ENCODE peak calls at places on chromosomes 3 and 15, in six cellular contexts. Y is neural progenitor cell, X is MM.1S, R is keratinocyte, H is IMR-90, E is colonic mucosa. Z is an unnamed sample. For H3K4me1, the result is how much of the 10 kb centered on the place peaks cover.

GRCh38 chr3:159879598-159879997 is 109.0 kb upstream of the IL12A start:
- DNase-seq in Y (no peak), X (no peak), R (no peak), H (no peak), E (no peak), Z (no peak)

GRCh38 chr3:122322095-122323075 is 2.7 kb upstream of the CSTA start:
- DNase-seq in Y (no peak), X (no peak), R (no peak), H (no peak), E (no peak), Z (no peak)

GRCh38 chr3:52246264-52246620 is 683 bp downstream of the PPM1M start:
- DNase-seq in Y (no peak), X (no peak), R (no peak), H (no peak), E (no peak), Z (no peak)

GRCh38 chr3:115085197-115085865 is 61.8 kb downstream of the ZBTB20 start:
- DNase-seq in Y (peak), X (no peak), R (no peak), H (no peak), E (no peak), Z (no peak)

GRCh38 chr15:86553116-86553515 is 473.4 kb downstream of the AGBL1 start:
- DNase-seq in Y (no peak), X (no peak), R (no peak), H (no peak), E (no peak), Z (no peak)

GRCh38 chr15:82074610-82075009 is 28.8 kb upstream of the MEX3B start:
- DNase-seq in Y (no peak), X (no peak), R (no peak), H (no peak), E (no peak), Z (no peak)

GRCh38 chr15:84973492-84974460 is 7.9 kb upstream of the PDE8A start:
- DNase-seq in Y (no peak), X (no peak), R (no peak), H (peak), E (no peak), Z (no peak)

GRCh38 chr3:172624999-172625398 is 85.9 kb downstream of the NCEH1 start:
- DNase-seq in Y (no peak), X (no peak), R (no peak), H (no peak), E (no peak), Z (no peak)

GRCh38 chr3:44242716-44243115 is 1.0 kb downstream of the TOPAZ1 start:
- DNase-seq in Y (no peak), X (no peak), R (no peak), H (no peak), E (no peak), Z (no peak)

GRCh38 chr15:99703603-99704443 is 29.4 kb downstream of the LYSMD4 start:
- DNase-seq in Y (peak), X (peak), R (peak), H (peak), E (no peak), Z (no peak)

GRCh38 chr3:112671930-112672715 is 31.2 kb upstream of the CCDC80 start:
- DNase-seq in Y (no peak), X (no peak), R (no peak), H (peak), E (no peak), Z (no peak)

GRCh38 chr15:57599299-57599810 is 7.7 kb downstream of the MYZAP start:
- DNase-seq in Y (no peak), X (no peak), R (no peak), H (no peak), E (no peak), Z (no peak)

GRCh38 chr3:126656376-126657134 is 1.6 kb upstream of the TXNRD3 start:
- DNase-seq in Y (no peak), X (no peak), R (no peak), H (no peak), E (no peak), Z (no peak)

GRCh38 chr3:52493232-52494017 is 1.7 kb upstream of the STAB1 start:
- DNase-seq in Y (no peak), X (no peak), R (no peak), H (no peak), E (no peak), Z (no peak)

GRCh38 chr3:184171562-184171961 is 3.1 kb upstream of the AP2M1 start:
- DNase-seq in Y (no peak), X (no peak), R (no peak), H (peak), E (no peak), Z (peak)

GRCh38 chr3:87173776-87174175 is 53.3 kb upstream of the CHMP2B start:
- DNase-seq in Y (no peak), X (no peak), R (no peak), H (no peak), E (no peak), Z (no peak)

GRCh38 chr15:66955871-66956585 is 109.4 kb upstream of the SMAD3 start:
- DNase-seq in Y (no peak), X (no peak), R (peak), H (peak), E (no peak), Z (no peak)

GRCh38 chr3:12898980-12899755 is 57.8 kb upstream of the RPL32 start:
- DNase-seq in Y (no peak), X (no peak), R (no peak), H (no peak), E (no peak), Z (no peak)

GRCh38 chr3:52339612-52340011 is 23.5 kb downstream of the DNAH1 start:
- DNase-seq in Y (peak), X (peak), R (peak), H (peak), E (peak), Z (peak)

GRCh38 chr15:28132524-28133275 is 33.6 kb upstream of the OCA2 start:
- DNase-seq in Y (no peak), X (no peak), R (no peak), H (peak), E (no peak), Z (no peak)

GRCh38 chr3:105957722-105958121 is 88.9 kb upstream of the CBLB start:
- DNase-seq in Y (no peak), X (no peak), R (peak), H (peak), E (no peak), Z (no peak)

GRCh38 chr15:60761505-60761845 is 282.5 kb upstream of the ICE2 start:
- DNase-seq in Y (no peak), X (no peak), R (no peak), H (no peak), E (no peak), Z (no peak)

GRCh38 chr15:88484781-88485246 is 17.3 kb downstream of the MRPS11 start:
- DNase-seq in Y (peak), X (no peak), R (no peak), H (peak), E (no peak), Z (peak)

GRCh38 chr15:78567541-78567940 is 2.2 kb downstream of the CHRNA5 start:
- DNase-seq in Y (no peak), X (no peak), R (no peak), H (no peak), E (no peak), Z (no peak)

GRCh38 chr15:73921257-73921890 is 4.9 kb upstream of the LOXL1 start:
- DNase-seq in Y (no peak), X (no peak), R (no peak), H (no peak), E (no peak), Z (no peak)

GRCh38 chr15:69834756-69835155 is 263.0 kb downstream of the TLE3 start:
- DNase-seq in Y (peak), X (no peak), R (no peak), H (no peak), E (no peak), Z (no peak)

GRCh38 chr15:30062881-30063280 is 19.9 kb upstream of the GOLGA8J start:
- DNase-seq in Y (no peak), X (no peak), R (no peak), H (no peak), E (no peak), Z (no peak)

GRCh38 chr3:135621184-135621931 is 344.2 kb upstream of the PPP2R3A start:
- DNase-seq in Y (no peak), X (no peak), R (no peak), H (no peak), E (no peak), Z (peak)

GRCh38 chr3:126745760-126746394 is 41.8 kb downstream of the CHCHD6 start:
- DNase-seq in Y (no peak), X (no peak), R (no peak), H (no peak), E (peak), Z (no peak)

GRCh38 chr3:104460477-104461406 is 906.0 kb upstream of the ALCAM start:
- DNase-seq in Y (peak), X (peak), R (no peak), H (peak), E (no peak), Z (peak)

GRCh38 chr3:64625381-64625780 is 62.4 kb downstream of the ADAMTS9 start:
- DNase-seq in Y (no peak), X (no peak), R (no peak), H (no peak), E (no peak), Z (no peak)

GRCh38 chr3:182384182-182384581 is 409.1 kb upstream of the ATP11B start:
- DNase-seq in Y (no peak), X (no peak), R (no peak), H (no peak), E (no peak), Z (no peak)

GRCh38 chr15:100803158-100803440 is 76.5 kb upstream of the ALDH1A3 start:
- DNase-seq in Y (peak), X (no peak), R (no peak), H (no peak), E (no peak), Z (no peak)

GRCh38 chr3:9330166-9330703 is 32.6 kb upstream of the THUMPD3 start:
- DNase-seq in Y (no peak), X (no peak), R (no peak), H (no peak), E (no peak), Z (no peak)

GRCh38 chr15:80461370-80462060 is 57.3 kb downstream of the ARNT2 start:
- DNase-seq in Y (no peak), X (no peak), R (no peak), H (no peak), E (no peak), Z (no peak)

GRCh38 chr3:58874795-58875194 is 175.0 kb downstream of the CFAP20DC start:
- DNase-seq in Y (no peak), X (no peak), R (peak), H (peak), E (no peak), Z (no peak)

GRCh38 chr3:45907769-45908705 is 21.7 kb downstream of the CCR9 start:
- DNase-seq in Y (no peak), X (no peak), R (no peak), H (peak), E (no peak), Z (peak)

GRCh38 chr3:45905755-45906154 is 19.4 kb downstream of the CCR9 start:
- DNase-seq in Y (no peak), X (no peak), R (no peak), H (no peak), E (no peak), Z (no peak)

GRCh38 chr3:45904931-45905330 is 18.6 kb downstream of the CCR9 start:
- DNase-seq in Y (no peak), X (no peak), R (no peak), H (no peak), E (no peak), Z (no peak)

GRCh38 chr3:45908761-45909160 is 22.4 kb downstream of the CCR9 start:
- DNase-seq in Y (no peak), X (no peak), R (no peak), H (no peak), E (no peak), Z (peak)

GRCh38 chr3:45906681-45907220 is 20.4 kb downstream of the CCR9 start:
- DNase-seq in Y (peak), X (peak), R (no peak), H (peak), E (no peak), Z (peak)
- TF ChIP-seq CTCF in Y (peak), X (peak), R (peak), H (peak), E (no peak), Z (peak)

DNA sequence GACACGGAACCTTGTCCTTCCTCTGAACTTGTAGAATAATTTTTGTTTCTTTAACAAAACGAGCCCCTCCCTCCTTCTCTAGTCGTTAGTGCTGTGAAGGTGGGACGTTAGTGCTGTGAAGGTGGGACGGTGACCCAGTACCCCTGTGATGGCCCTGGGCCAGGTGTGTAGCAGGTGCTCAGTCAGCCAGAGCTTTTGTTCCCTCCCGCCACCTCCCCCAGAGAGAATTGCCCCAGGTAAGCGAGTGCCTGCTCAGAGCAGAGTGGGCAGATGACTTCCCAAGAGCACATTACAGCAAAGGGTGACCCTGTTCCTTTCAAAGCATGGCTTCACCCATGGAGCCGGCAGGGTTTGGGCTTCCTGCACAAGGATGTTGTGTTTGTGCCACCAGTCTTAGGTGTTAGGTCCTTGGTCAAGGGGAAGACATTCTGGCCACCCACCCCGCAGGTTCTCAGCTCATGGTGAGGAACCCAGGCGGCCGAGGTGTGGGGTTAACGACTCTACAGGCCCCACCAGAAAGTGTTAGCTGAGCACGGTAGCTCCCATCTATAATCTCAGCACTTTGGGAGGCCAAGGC is 30.7 kb downstream of the SLC6A6 start:
- DNase-seq in Y (no peak), X (no peak), R (no peak), H (no peak), E (no peak), Z (no peak)
- H3K4me1 ChIP-seq in Y (under half), X (half or more), R (under half), H (under half), E (under half), Z (under half)

GRCh38 chr15:68113273-68113672 is 59.2 kb downstream of the PIAS1 start:
- DNase-seq in Y (no peak), X (no peak), R (no peak), H (peak), E (no peak), Z (no peak)
- H3K9ac ChIP-seq in Y (no peak), X (no peak), R (no peak), H (no peak), E (no peak), Z (no peak)

DNA sequence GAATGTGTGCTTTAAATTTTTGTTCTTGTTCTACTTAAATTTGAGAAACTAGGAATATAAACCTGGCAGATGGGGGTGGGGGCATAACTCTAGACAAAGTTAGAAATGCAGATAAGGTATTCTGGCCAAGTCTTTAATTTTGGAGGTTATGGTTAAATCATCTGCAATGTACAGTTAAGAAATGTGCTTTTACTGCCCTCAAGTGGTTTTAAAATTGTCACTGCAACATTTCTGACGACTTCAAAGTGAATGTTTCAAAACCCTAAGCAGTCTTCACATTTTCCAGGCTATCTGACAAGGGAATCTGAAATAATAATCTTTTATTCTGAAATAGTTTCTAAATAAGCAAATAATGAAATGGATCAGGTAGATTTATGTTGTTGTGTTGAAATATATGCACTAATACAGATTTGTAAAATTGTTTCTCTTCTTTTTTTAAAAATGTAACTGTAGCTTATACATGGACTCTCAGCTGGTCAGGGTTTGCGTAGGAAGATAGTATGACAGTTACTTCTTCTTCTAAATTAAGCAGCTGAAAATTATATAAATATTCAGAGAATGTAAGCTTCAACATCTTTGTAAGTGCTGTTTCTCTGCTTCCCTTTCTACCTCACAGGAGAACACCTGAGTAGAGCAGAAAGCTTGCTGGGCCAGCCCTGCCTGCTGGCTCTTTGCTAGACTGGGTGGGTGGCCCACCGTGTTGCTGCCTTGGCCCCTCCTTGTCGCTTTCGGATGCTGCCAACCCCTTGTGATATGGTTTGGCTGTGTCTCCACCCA is 45.0 kb downstream of the SUCNR1 start:
- DNase-seq in Y (peak), X (peak), R (no peak), H (peak), E (no peak), Z (no peak)
- TF ChIP-seq CTCF in Y (peak), X (peak), R (no peak), H (peak), E (peak), Z (peak)

GRCh38 chr3:72101538-72101937 is 316.6 kb upstream of the PROK2 start:
- DNase-seq in Y (no peak), X (no peak), R (no peak), H (no peak), E (no peak), Z (no peak)

GRCh38 chr3:72100626-72101187 is 315.8 kb upstream of the PROK2 start:
- DNase-seq in Y (peak), X (peak), R (no peak), H (peak), E (peak), Z (peak)

GRCh38 chr3:72099331-72100061 is 314.5 kb upstream of the PROK2 start:
- DNase-seq in Y (peak), X (no peak), R (no peak), H (no peak), E (no peak), Z (peak)

GRCh38 chr3:72100062-72100511 is 315.1 kb upstream of the PROK2 start:
- DNase-seq in Y (peak), X (no peak), R (no peak), H (no peak), E (no peak), Z (peak)

GRCh38 chr3:72102057-72102711 is 317.2 kb upstream of the PROK2 start:
- DNase-seq in Y (no peak), X (no peak), R (no peak), H (no peak), E (no peak), Z (no peak)
- H3K4me1 ChIP-seq in Y (under half), X (under half), R (under half), H (under half), E (under half), Z (under half)

GRCh38 chr15:41512512-41513281 is 930 bp downstream of the LTK start:
- DNase-seq in Y (peak), X (no peak), R (no peak), H (no peak), E (peak), Z (no peak)
- H3K9ac ChIP-seq in Y (no peak), X (no peak), R (no peak), H (no peak), E (peak), Z (no peak)

DNA sequence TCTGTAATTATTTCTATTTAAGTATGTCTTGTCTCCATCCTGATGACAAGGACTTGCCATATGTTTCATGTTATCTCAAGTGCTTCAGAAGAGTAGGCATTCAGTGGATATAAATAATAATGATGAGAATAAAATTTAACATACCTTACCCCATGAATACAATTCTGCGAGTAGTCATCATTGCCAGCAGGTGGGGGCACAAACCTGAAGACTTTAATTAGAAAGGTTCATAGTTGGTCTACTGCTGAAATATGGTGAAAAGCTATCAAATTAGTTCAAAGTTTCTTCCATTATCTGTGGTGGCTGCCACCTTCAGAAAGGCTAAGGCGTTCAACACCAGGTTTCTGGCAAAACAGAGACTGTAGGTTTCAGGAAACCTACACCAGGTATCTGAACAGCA is 100.9 kb downstream of the P3H2 start:
- DNase-seq in Y (no peak), X (no peak), R (no peak), H (no peak), E (no peak), Z (no peak)
- TF ChIP-seq CTCF in Y (no peak), X (no peak), R (no peak), H (no peak), E (no peak), Z (no peak)

GRCh38 chr3:152269423-152270144 is 855 bp downstream of the MBNL1 start:
- DNase-seq in Y (peak), X (peak), R (no peak), H (peak), E (peak), Z (no peak)

GRCh38 chr3:152272771-152273242 is 4.1 kb downstream of the MBNL1 start:
- DNase-seq in Y (no peak), X (no peak), R (no peak), H (peak), E (no peak), Z (no peak)

GRCh38 chr3:152270145-152270870 is 1.6 kb downstream of the MBNL1 start:
- DNase-seq in Y (peak), X (peak), R (no peak), H (no peak), E (no peak), Z (peak)

GRCh38 chr3:152271465-152272035 is 2.8 kb downstream of the MBNL1 start:
- DNase-seq in Y (no peak), X (no peak), R (no peak), H (no peak), E (no peak), Z (no peak)

GRCh38 chr3:152270944-152271343 is 2.2 kb downstream of the MBNL1 start:
- DNase-seq in Y (no peak), X (peak), R (no peak), H (no peak), E (no peak), Z (no peak)
- H3K4me1 ChIP-seq in Y (under half), X (under half), R (under half), H (under half), E (under half), Z (under half)

GRCh38 chr3:185363662-185364203 is 797 bp downstream of the MAP3K13 start:
- DNase-seq in Y (no peak), X (no peak), R (no peak), H (no peak), E (no peak), Z (no peak)
- H3K9ac ChIP-seq in Y (no peak), X (peak), R (peak), H (peak), E (no peak), Z (peak)

DNA sequence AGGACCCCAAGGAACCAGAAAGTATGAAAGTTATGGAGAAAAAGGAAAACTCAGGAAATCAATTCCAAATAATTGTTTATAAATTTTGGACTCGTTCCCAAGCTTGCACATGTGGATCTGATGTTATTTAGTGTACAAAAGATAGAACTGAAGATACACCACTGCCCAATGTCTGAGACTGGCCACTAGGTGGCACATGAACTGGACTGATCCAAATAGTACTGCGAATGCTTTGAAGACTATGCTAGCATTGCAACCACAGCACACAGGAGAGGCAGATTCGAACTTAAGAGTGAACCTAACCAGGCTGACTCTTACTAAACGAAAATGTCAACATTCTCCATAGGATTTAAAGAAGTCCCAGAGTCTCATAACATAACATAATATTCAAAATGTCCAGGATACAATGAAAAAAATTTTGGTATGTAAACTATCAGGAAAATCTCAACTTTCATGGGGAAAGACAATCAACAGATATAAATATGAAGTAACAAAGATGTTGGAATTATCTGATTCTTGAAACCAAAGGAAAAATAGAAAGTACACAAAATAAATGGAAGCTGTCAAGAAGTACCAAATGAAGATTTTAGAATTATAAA is 596.7 kb downstream of the FGF12 start:
- DNase-seq in Y (peak), X (peak), R (peak), H (peak), E (peak), Z (peak)
- TF ChIP-seq CTCF in Y (peak), X (peak), R (peak), H (peak), E (peak), Z (peak)